ENCODE peak calls at places on chromosomes 5 and 9, in four cellular contexts. One of them, this sample, is unnamed.

GRCh38 chr5:94618029-94618492 is 343 bp downstream of the KIAA0825 start:
- DNase-seq in spleen: no peak
- DNase-seq in uterus: no peak
- DNase-seq in prostate gland: peak
- DNase-seq in this sample: peak

GRCh38 chr9:110712955-110713354 is 44.4 kb downstream of the MUSK start:
- DNase-seq in spleen: no peak
- DNase-seq in uterus: no peak
- DNase-seq in prostate gland: no peak
- DNase-seq in this sample: no peak

GRCh38 chr9:35350827-35351549 is 138.9 kb upstream of the RUSC2 start:
- DNase-seq in spleen: no peak
- DNase-seq in uterus: no peak
- DNase-seq in prostate gland: no peak
- DNase-seq in this sample: no peak

GRCh38 chr5:74767579-74767913 is 497 bp downstream of the NSA2 start:
- DNase-seq in spleen: no peak
- DNase-seq in uterus: no peak
- DNase-seq in prostate gland: peak
- DNase-seq in this sample: peak

GRCh38 chr9:126809068-126809467 is 4.2 kb downstream of the ZBTB43 start:
- DNase-seq in spleen: no peak
- DNase-seq in uterus: no peak
- DNase-seq in prostate gland: peak
- DNase-seq in this sample: no peak

GRCh38 chr5:52895070-52895469 is 94.1 kb upstream of the ITGA2 start:
- DNase-seq in spleen: no peak
- DNase-seq in uterus: no peak
- DNase-seq in prostate gland: no peak
- DNase-seq in this sample: no peak

GRCh38 chr5:170070556-170071412 is 34.9 kb upstream of the FOXI1 start:
- DNase-seq in spleen: no peak
- DNase-seq in uterus: no peak
- DNase-seq in prostate gland: no peak
- DNase-seq in this sample: peak

GRCh38 chr5:36939969-36940858 is 63.6 kb downstream of the NIPBL start:
- DNase-seq in spleen: no peak
- DNase-seq in uterus: no peak
- DNase-seq in prostate gland: no peak
- DNase-seq in this sample: no peak

GRCh38 chr5:1657161-1657741 is 133.5 kb upstream of the LPCAT1 start:
- DNase-seq in spleen: no peak
- DNase-seq in uterus: no peak
- DNase-seq in prostate gland: no peak
- DNase-seq in this sample: no peak

GRCh38 chr5:62112689-62113220 is 193.3 kb upstream of the KIF2A start:
- DNase-seq in spleen: no peak
- DNase-seq in uterus: no peak
- DNase-seq in prostate gland: no peak
- DNase-seq in this sample: no peak

GRCh38 chr5:67723873-67724272 is 491.7 kb upstream of the PIK3R1 start:
- DNase-seq in spleen: no peak
- DNase-seq in uterus: no peak
- DNase-seq in prostate gland: no peak
- DNase-seq in this sample: no peak

GRCh38 chr5:1101991-1102713 is 9.7 kb downstream of the SLC12A7 start:
- DNase-seq in spleen: peak
- DNase-seq in uterus: no peak
- DNase-seq in prostate gland: no peak
- DNase-seq in this sample: no peak

GRCh38 chr9:7315746-7316457 is 483.7 kb downstream of the DMAC1 start:
- DNase-seq in spleen: no peak
- DNase-seq in uterus: peak
- DNase-seq in prostate gland: no peak
- DNase-seq in this sample: no peak

GRCh38 chr5:86737579-86737978 is 119.8 kb downstream of the COX7C start:
- DNase-seq in spleen: no peak
- DNase-seq in uterus: no peak
- DNase-seq in prostate gland: no peak
- DNase-seq in this sample: no peak

GRCh38 chr9:131252120-131252519 is 24.2 kb downstream of the FAM78A start:
- DNase-seq in spleen: peak
- DNase-seq in uterus: no peak
- DNase-seq in prostate gland: no peak
- DNase-seq in this sample: no peak

GRCh38 chr9:37997636-37998374 is 71.2 kb downstream of the SHB start:
- DNase-seq in spleen: no peak
- DNase-seq in uterus: no peak
- DNase-seq in prostate gland: peak
- DNase-seq in this sample: no peak

GRCh38 chr9:113921366-113921765 is 45.3 kb downstream of the ZNF618 start:
- DNase-seq in spleen: no peak
- DNase-seq in uterus: no peak
- DNase-seq in prostate gland: no peak
- DNase-seq in this sample: no peak

GRCh38 chr9:121222524-121223171 is 21.0 kb upstream of the RAB14 start:
- DNase-seq in spleen: no peak
- DNase-seq in uterus: no peak
- DNase-seq in prostate gland: no peak
- DNase-seq in this sample: no peak

GRCh38 chr5:95822038-95822407 is 503 bp downstream of the GLRX start:
- DNase-seq in spleen: peak
- DNase-seq in uterus: peak
- DNase-seq in prostate gland: peak
- DNase-seq in this sample: no peak

GRCh38 chr9:2622361-2623045 is 916 bp downstream of the VLDLR start:
- DNase-seq in spleen: peak
- DNase-seq in uterus: peak
- DNase-seq in prostate gland: no peak
- DNase-seq in this sample: peak

GRCh38 chr9:130860458-130861316 is 25.6 kb downstream of the ABL1 start:
- DNase-seq in spleen: peak
- DNase-seq in uterus: peak
- DNase-seq in prostate gland: no peak
- DNase-seq in this sample: no peak

GRCh38 chr9:34809504-34810186 is 99.7 kb upstream of the CCL21 start:
- DNase-seq in spleen: no peak
- DNase-seq in uterus: no peak
- DNase-seq in prostate gland: peak
- DNase-seq in this sample: no peak

GRCh38 chr9:117938086-117938485 is 233.9 kb downstream of the TLR4 start:
- DNase-seq in spleen: no peak
- DNase-seq in uterus: no peak
- DNase-seq in prostate gland: no peak
- DNase-seq in this sample: no peak

GRCh38 chr5:6480133-6481051 is 31.7 kb downstream of the UBE2QL1 start:
- DNase-seq in spleen: no peak
- DNase-seq in uterus: no peak
- DNase-seq in prostate gland: no peak
- DNase-seq in this sample: no peak

GRCh38 chr9:136610426-136610825 is 52.3 kb upstream of the EGFL7 start:
- DNase-seq in spleen: no peak
- DNase-seq in uterus: no peak
- DNase-seq in prostate gland: no peak
- DNase-seq in this sample: no peak

GRCh38 chr5:67353500-67353931 is 156.9 kb upstream of the CD180 start:
- DNase-seq in spleen: peak
- DNase-seq in uterus: no peak
- DNase-seq in prostate gland: peak
- DNase-seq in this sample: no peak

GRCh38 chr5:135059000-135059923 is 25.2 kb upstream of the PITX1 start:
- DNase-seq in spleen: peak
- DNase-seq in uterus: no peak
- DNase-seq in prostate gland: no peak
- DNase-seq in this sample: no peak

DNA sequence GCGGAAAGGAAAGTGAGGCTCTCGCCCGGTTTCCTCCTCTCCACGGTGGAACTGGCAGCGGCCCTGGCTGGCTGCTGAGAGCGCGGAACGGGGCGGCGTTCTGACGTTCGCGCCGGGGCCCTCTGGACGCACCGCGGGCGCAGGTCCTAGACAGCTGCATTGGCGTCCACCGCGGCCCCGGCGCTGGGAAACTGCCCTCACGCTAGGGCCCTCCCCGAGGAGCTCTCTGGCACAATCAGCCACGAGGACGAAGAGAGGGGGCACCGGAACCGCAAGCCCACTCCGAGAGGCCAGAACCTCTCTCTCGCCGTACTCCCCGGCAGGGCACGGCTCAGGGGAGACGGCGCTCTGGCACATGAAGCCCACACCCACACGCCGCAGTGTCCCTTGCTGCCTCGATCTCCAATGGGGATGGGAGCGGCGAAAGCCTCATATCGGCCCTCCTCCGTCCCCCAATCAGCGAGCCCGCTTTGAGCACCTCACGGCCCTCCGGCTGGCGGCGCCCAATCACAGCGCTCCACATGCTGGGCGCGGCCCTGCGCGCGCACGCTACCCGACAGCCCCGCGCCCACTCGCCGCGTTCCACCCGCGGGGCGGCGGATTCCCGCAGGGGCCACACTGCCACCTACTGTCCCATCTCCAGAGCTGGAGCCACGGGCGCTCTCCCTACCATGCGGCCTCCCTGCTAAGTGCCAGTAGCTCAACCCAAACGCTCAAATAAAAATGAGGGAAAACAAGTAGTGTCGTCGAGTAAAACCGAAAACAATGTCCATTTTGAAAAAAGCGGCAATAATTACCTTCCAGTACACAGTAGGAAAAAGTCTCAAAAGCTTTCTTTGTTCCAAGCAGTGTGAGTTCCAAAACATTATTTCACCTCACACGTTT is 11.8 kb downstream of the MRPS27 start:
- DNase-seq in spleen: peak
- DNase-seq in uterus: peak
- DNase-seq in prostate gland: peak
- DNase-seq in this sample: peak
- TF ChIP-seq POLR2A in spleen: peak
- TF ChIP-seq POLR2A in uterus: peak
- TF ChIP-seq POLR2A in prostate gland: peak
- TF ChIP-seq POLR2A in this sample: peak

GRCh38 chr5:115265220-115265619 is 2.5 kb upstream of the PGGT1B start:
- DNase-seq in spleen: peak
- DNase-seq in uterus: no peak
- DNase-seq in prostate gland: no peak
- DNase-seq in this sample: no peak

GRCh38 chr5:115264786-115265185 is 2.1 kb upstream of the PGGT1B start:
- DNase-seq in spleen: peak
- DNase-seq in uterus: no peak
- DNase-seq in prostate gland: no peak
- DNase-seq in this sample: no peak

GRCh38 chr5:115260248-115260647 is 2.4 kb downstream of the PGGT1B start:
- DNase-seq in spleen: no peak
- DNase-seq in uterus: no peak
- DNase-seq in prostate gland: no peak
- DNase-seq in this sample: no peak

GRCh38 chr5:115262066-115262404 is 642 bp downstream of the PGGT1B start:
- DNase-seq in spleen: no peak
- DNase-seq in uterus: no peak
- DNase-seq in prostate gland: no peak
- DNase-seq in this sample: no peak

DNA sequence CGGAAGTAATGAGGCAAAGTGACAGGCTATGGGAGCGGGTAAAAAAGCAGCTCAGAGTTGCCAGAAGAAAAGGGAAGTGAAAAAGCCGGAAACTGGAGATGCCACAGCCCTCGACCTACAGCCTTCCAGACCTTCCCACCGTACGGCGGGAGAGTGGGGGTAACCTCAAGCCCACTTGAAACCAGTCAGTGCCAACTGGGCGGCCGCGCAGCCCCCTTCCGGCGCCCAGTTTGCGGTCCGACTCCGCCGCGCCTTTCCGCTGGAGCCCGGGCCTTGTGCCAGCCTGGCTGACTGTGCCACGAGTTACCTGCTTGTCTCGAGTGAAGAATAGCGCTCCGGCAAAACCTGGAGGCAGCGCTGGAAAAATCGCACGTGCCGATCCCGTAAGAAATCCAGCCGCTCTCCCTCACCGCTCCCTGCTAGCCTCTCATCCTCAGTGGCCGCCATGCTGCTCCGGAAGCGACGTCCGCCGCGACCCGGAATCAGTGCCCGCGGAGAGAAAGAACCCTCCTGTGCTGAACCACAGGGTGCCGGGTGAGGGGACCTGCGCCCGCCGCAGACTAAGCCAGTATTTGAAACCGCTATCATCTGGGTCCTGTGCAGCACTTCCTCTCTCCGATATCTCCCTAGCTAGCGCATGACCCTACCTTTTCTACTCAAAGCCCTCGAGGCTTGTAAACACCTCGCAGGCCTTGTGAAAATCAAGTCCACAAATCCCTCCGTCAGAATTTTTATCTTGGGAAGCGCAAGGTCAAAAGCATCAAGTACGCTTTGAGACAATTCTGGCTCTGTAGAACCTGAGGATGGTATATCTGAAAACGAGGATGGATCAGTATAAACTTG is at the start of gene PGGT1B:
- DNase-seq in spleen: peak
- DNase-seq in uterus: peak
- DNase-seq in prostate gland: peak
- DNase-seq in this sample: peak
- TF ChIP-seq POLR2A in spleen: no peak
- TF ChIP-seq POLR2A in uterus: peak
- TF ChIP-seq POLR2A in prostate gland: no peak
- TF ChIP-seq POLR2A in this sample: peak

GRCh38 chr5:138464018-138464387 is 1.3 kb upstream of the EGR1 start:
- DNase-seq in spleen: peak
- DNase-seq in uterus: peak
- DNase-seq in prostate gland: peak
- DNase-seq in this sample: peak
- TF ChIP-seq POLR2A in spleen: peak
- TF ChIP-seq POLR2A in uterus: peak
- TF ChIP-seq POLR2A in prostate gland: peak
- TF ChIP-seq POLR2A in this sample: peak

DNA sequence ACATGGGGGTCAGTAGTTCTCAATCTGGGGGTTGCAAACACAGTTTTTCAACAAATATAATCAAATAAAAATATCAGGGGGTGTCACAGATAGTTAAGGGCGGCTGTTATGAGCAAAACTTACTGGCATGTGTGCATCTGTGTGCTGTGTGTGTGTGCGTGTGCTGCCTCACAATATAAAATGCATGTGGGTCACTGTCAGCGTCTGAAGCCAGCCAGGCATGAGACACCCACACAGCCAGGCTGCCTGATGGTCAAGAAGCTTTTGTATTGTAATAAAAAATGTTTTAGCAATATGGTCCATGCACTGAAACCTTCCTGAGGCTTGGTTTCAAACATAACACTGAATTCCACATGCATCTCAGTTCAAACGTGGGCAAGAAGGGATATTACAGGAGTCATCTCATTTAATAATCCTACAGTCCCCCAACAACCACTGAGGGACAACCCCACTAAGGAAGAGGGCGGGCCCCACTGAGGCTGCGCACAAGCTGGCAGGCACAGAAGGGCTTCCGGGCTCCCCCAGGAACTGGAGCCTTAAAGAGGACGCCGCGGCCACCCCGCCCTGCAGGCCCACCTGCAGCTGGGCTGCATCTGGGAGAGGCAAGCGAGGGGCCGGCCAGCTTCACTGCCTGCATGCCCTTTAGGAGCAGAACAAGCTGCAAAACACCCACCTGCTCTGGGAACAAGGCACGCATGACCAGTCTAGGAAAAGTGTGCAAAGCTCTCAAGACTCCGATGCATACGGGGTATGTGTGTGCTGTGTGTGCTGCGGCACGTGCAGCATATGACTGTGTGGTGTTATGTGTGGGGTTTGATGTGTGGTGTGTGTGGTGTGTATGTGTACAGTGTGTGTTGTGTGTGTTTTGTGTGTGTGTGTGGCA is 14.1 kb downstream of the SEMA4D start:
- DNase-seq in spleen: peak
- DNase-seq in uterus: no peak
- DNase-seq in prostate gland: no peak
- DNase-seq in this sample: no peak
- TF ChIP-seq POLR2A in spleen: no peak
- TF ChIP-seq POLR2A in uterus: no peak
- TF ChIP-seq POLR2A in prostate gland: no peak
- TF ChIP-seq POLR2A in this sample: no peak